ENCODE peak calls at places on chromosome 9, in ten cellular contexts. O is C1 segment of cervical spinal cord; T is mesenchymal stem cell; W is neuronal stem cell; I is neural crest cell; V is lung; G is RPMI7951; J is NCI-H460; X is NCI-H1092 treated with DMSO at 0.1 percent for 48 hours; U is activated CD4-positive, alpha-beta T cell treated with anti-CD3 and anti-CD28 coated beads for 36 hours. Z is an unnamed sample.

GRCh38 chr9:129401623-129402340 is 219.1 kb downstream of the C9orf50 start:
- DNase-seq in T (peak), V (no peak), U (no peak), G (no peak), O (no peak), W (no peak), J (no peak), X (no peak), I (no peak), Z (no peak)

GRCh38 chr9:79611091-79611614 is 39.4 kb downstream of the TLE4 start:
- DNase-seq in U (no peak), G (peak), T (peak), W (peak), V (no peak), X (no peak), O (no peak), J (peak), I (no peak), Z (no peak)

GRCh38 chr9:127548352-127548878 is 63.7 kb upstream of the STXBP1 start:
- DNase-seq in G (no peak), T (no peak), X (no peak), J (no peak), W (no peak), I (no peak), V (no peak), U (no peak), O (no peak), Z (peak)

GRCh38 chr9:125561497-125562148 is 145.4 kb downstream of the MAPKAP1 start:
- DNase-seq in W (no peak), V (no peak), J (no peak), G (no peak), U (no peak), T (no peak), I (no peak), O (no peak), X (no peak), Z (no peak)

GRCh38 chr9:124617477-124618141 is 110.4 kb upstream of the NR5A1 start:
- DNase-seq in O (peak), U (peak), J (peak), X (peak), G (peak), V (peak), W (peak), I (peak), T (peak), Z (peak)

GRCh38 chr9:82513976-82514735 is 525.6 kb downstream of the SPATA31D1 start:
- DNase-seq in G (no peak), U (no peak), X (no peak), T (no peak), V (no peak), W (no peak), I (no peak), O (no peak), J (no peak), Z (no peak)

GRCh38 chr9:70962761-70963445 is 158.5 kb downstream of the TRPM3 start:
- DNase-seq in G (peak), J (no peak), T (no peak), W (no peak), V (no peak), O (no peak), I (no peak), X (no peak), U (no peak), Z (no peak)

GRCh38 chr9:4831119-4831518 is 38.4 kb downstream of the RCL1 start:
- DNase-seq in W (no peak), U (no peak), G (no peak), J (no peak), T (no peak), I (no peak), V (no peak), X (no peak), O (no peak), Z (no peak)

GRCh38 chr9:98284754-98285153 is 29.3 kb upstream of the TBC1D2 start:
- DNase-seq in O (no peak), V (no peak), J (no peak), U (no peak), X (no peak), I (no peak), G (no peak), T (no peak), W (no peak), Z (no peak)

GRCh38 chr9:35406183-35406959 is 83.5 kb upstream of the RUSC2 start:
- DNase-seq in J (no peak), X (no peak), G (no peak), T (peak), U (peak), I (no peak), W (peak), V (peak), O (no peak), Z (no peak)

GRCh38 chr9:127463891-127464290 is 12.6 kb downstream of the LRSAM1 start:
- DNase-seq in O (no peak), U (no peak), V (no peak), J (no peak), T (peak), W (no peak), X (no peak), G (no peak), I (no peak), Z (no peak)

GRCh38 chr9:136807281-136808074 is at the start of gene RABL6:
- DNase-seq in I (peak), W (peak), X (peak), O (peak), T (peak), V (peak), U (peak), G (peak), J (peak), Z (peak)

GRCh38 chr9:136151214-136151804 is 32.6 kb upstream of the TMEM250 start:
- DNase-seq in X (no peak), J (no peak), G (no peak), W (no peak), V (no peak), I (no peak), T (no peak), U (peak), O (no peak), Z (no peak)

GRCh38 chr9:136327313-136327971 is at the start of gene GPSM1:
- DNase-seq in I (no peak), T (peak), O (peak), J (no peak), X (peak), G (peak), U (peak), V (no peak), W (no peak), Z (no peak)

GRCh38 chr9:32395483-32396216 is 11.2 kb downstream of the ACO1 start:
- DNase-seq in V (no peak), I (no peak), T (peak), O (no peak), X (no peak), J (peak), G (peak), W (no peak), U (no peak), Z (no peak)

GRCh38 chr9:134466869-134467616 is 140.8 kb downstream of the RXRA start:
- DNase-seq in U (no peak), X (no peak), V (no peak), G (no peak), J (no peak), W (no peak), T (no peak), I (no peak), O (no peak), Z (no peak)

GRCh38 chr9:137918331-137919094 is 40.9 kb downstream of the CACNA1B start:
- DNase-seq in J (no peak), V (no peak), W (no peak), G (no peak), X (no peak), U (no peak), T (no peak), I (no peak), O (no peak), Z (no peak)